ENCODE peak calls at places on chromosome 2, in six cellular contexts. R, E, M, N, K and W are unnamed samples.

GRCh38 chr2:231696004-231696367 is 12.3 kb upstream of the PTMA start:
- DNase-seq in R (no peak), E (no peak), M (no peak), K (peak), N (no peak), W (no peak)

GRCh38 chr2:31983762-31984467 is 26.9 kb downstream of the MEMO1 start:
- DNase-seq in M (no peak), N (no peak), K (no peak), E (no peak), R (no peak), W (no peak)

GRCh38 chr2:105870062-105870461 is 125.3 kb downstream of the NCK2 start:
- DNase-seq in N (no peak), K (no peak), R (no peak), E (no peak), M (no peak), W (no peak)

GRCh38 chr2:68730828-68731227 is 3.8 kb upstream of the ARHGAP25 start:
- DNase-seq in M (no peak), N (no peak), E (no peak), K (no peak), R (peak), W (peak)

GRCh38 chr2:137946227-137946626 is 18.0 kb upstream of the HNMT start:
- DNase-seq in N (no peak), E (no peak), R (no peak), K (no peak), M (no peak), W (no peak)

GRCh38 chr2:163200726-163201125 is 362.2 kb upstream of the KCNH7 start:
- DNase-seq in M (no peak), K (no peak), E (no peak), R (no peak), N (no peak), W (no peak)

GRCh38 chr2:1655461-1655860 is 88.9 kb downstream of the PXDN start:
- DNase-seq in N (peak), R (no peak), E (peak), M (no peak), K (no peak), W (no peak)

GRCh38 chr2:70084973-70085710 is 2.1 kb upstream of the PCBP1 start:
- DNase-seq in N (peak), E (peak), K (peak), R (no peak), M (peak), W (no peak)

GRCh38 chr2:177313162-177313781 is 48.7 kb upstream of the NFE2L2 start:
- DNase-seq in E (no peak), M (no peak), N (no peak), K (no peak), R (no peak), W (no peak)

GRCh38 chr2:207473203-207473865 is 56.4 kb upstream of the CREB1 start:
- DNase-seq in K (no peak), M (no peak), N (no peak), R (peak), E (no peak), W (peak)

GRCh38 chr2:26299488-26300092 is 46.4 kb upstream of the SELENOI start:
- DNase-seq in E (no peak), K (no peak), N (no peak), M (no peak), R (peak), W (peak)

GRCh38 chr2:158509928-158510797 is 53.4 kb downstream of the PKP4 start:
- DNase-seq in K (no peak), N (no peak), R (no peak), M (no peak), E (no peak), W (no peak)

GRCh38 chr2:59295524-59296162 is 1054.5 kb upstream of the FANCL start:
- DNase-seq in E (no peak), M (no peak), K (no peak), R (no peak), N (no peak), W (no peak)

GRCh38 chr2:223779877-223780276 is 57.5 kb downstream of the AP1S3 start:
- DNase-seq in M (no peak), E (no peak), N (no peak), K (no peak), R (peak), W (peak)

GRCh38 chr2:218259099-218259921 is 1.5 kb upstream of the GPBAR1 start:
- DNase-seq in M (no peak), R (peak), E (no peak), K (peak), N (peak), W (no peak)

GRCh38 chr2:3532941-3533340 is 13.6 kb upstream of the ADI1 start:
- DNase-seq in M (no peak), E (no peak), K (no peak), N (no peak), R (no peak), W (no peak)

GRCh38 chr2:109331081-109331480 is 202.1 kb downstream of the SH3RF3 start:
- DNase-seq in M (no peak), R (no peak), E (no peak), N (no peak), K (no peak), W (no peak)

GRCh38 chr2:217314021-217314460 is 454.2 kb upstream of the TNP1 start:
- DNase-seq in M (no peak), N (no peak), E (no peak), R (no peak), K (no peak), W (peak)

GRCh38 chr2:29688429-29688828 is 233.0 kb downstream of the ALK start:
- DNase-seq in R (no peak), N (no peak), E (no peak), M (no peak), K (no peak), W (no peak)

GRCh38 chr2:192148620-192149321 is 46.0 kb downstream of the TMEFF2 start:
- DNase-seq in R (no peak), N (no peak), E (no peak), K (no peak), M (no peak), W (peak)

GRCh38 chr2:174949988-174950687 is 55.0 kb downstream of the CHN1 start:
- DNase-seq in N (no peak), E (no peak), M (no peak), K (no peak), R (no peak), W (no peak)

GRCh38 chr2:51810197-51810596 is 778.3 kb upstream of the NRXN1 start:
- DNase-seq in K (no peak), E (no peak), N (no peak), R (no peak), M (no peak), W (no peak)

GRCh38 chr2:182558564-182558963 is 131.7 kb upstream of the PDE1A start:
- DNase-seq in R (no peak), M (no peak), N (no peak), E (no peak), K (no peak), W (no peak)

GRCh38 chr2:101850991-101851390 is 140.8 kb upstream of the IL1R2 start:
- DNase-seq in K (no peak), N (no peak), M (no peak), E (no peak), R (no peak), W (no peak)

GRCh38 chr2:230931556-230932231 is 6.7 kb upstream of the GPR55 start:
- DNase-seq in R (no peak), M (no peak), N (no peak), E (peak), K (no peak), W (no peak)

GRCh38 chr2:1997409-1997808 is 253.1 kb upstream of the PXDN start:
- DNase-seq in R (no peak), E (no peak), N (no peak), M (no peak), K (peak), W (no peak)

GRCh38 chr2:98240796-98241398 is 105.4 kb upstream of the CNGA3 start:
- DNase-seq in M (no peak), R (no peak), N (no peak), E (no peak), K (no peak), W (no peak)